ENCODE peak calls at places on chromosome 11, in five cellular contexts. C is stimulated activated CD8-positive, alpha-beta memory T cell treated with anti-CD3 and anti-CD28 coated beads, Interleukin-7, amount 100 ng/mL, for 1 hour; V is left kidney; B is heart left ventricle; J is fibroblast of lung. L is an unnamed sample.

GRCh38 chr11:118048472-118049370 is 28.2 kb upstream of the TMPRSS4 start:
- DNase-seq in B (no peak), V (no peak), C (no peak), J (no peak), L (no peak)

GRCh38 chr11:15198284-15198683 is 83.6 kb downstream of the INSC start:
- DNase-seq in V (no peak), C (no peak), J (no peak), B (peak), L (no peak)

GRCh38 chr11:35285471-35285870 is 133.9 kb downstream of the SLC1A2 start:
- DNase-seq in V (no peak), C (no peak), J (no peak), B (no peak), L (no peak)

GRCh38 chr11:72697814-72698213 is 23.6 kb upstream of the PDE2A start:
- DNase-seq in C (no peak), B (no peak), J (no peak), V (no peak), L (no peak)

GRCh38 chr11:120272303-120272702 is 32.4 kb downstream of the POU2F3 start:
- DNase-seq in B (no peak), C (no peak), J (peak), V (no peak), L (no peak)

GRCh38 chr11:65417221-65417701 is 5.3 kb upstream of the NEAT1 start:
- DNase-seq in C (no peak), B (peak), V (no peak), J (peak), L (no peak)

GRCh38 chr11:61601512-61601911 is 20.6 kb upstream of the SYT7 start:
- DNase-seq in C (no peak), B (no peak), V (no peak), J (no peak), L (no peak)

GRCh38 chr11:45809456-45810395 is 4.8 kb downstream of the SLC35C1 start:
- DNase-seq in B (no peak), C (no peak), J (no peak), V (no peak), L (no peak)

GRCh38 chr11:19683141-19683805 is 29.4 kb upstream of the NAV2 start:
- DNase-seq in B (peak), J (no peak), V (no peak), C (no peak), L (no peak)

GRCh38 chr11:46413755-46414465 is 22.3 kb upstream of the CHRM4 start:
- DNase-seq in C (no peak), V (no peak), J (no peak), B (no peak), L (no peak)

GRCh38 chr11:134517621-134518293 is 105.7 kb upstream of the B3GAT1 start:
- DNase-seq in C (no peak), B (no peak), V (no peak), J (no peak), L (no peak)

GRCh38 chr11:93652161-93652597 is 9.3 kb upstream of the CEP295 start:
- DNase-seq in J (peak), B (no peak), V (peak), C (no peak), L (no peak)

GRCh38 chr11:72738199-72739141 is 13.7 kb downstream of the ARAP1 start:
- DNase-seq in V (no peak), J (no peak), B (peak), C (no peak), L (peak)

GRCh38 chr11:75029836-75030631 is 41.3 kb downstream of the NEU3 start:
- DNase-seq in C (no peak), B (no peak), V (peak), J (no peak), L (no peak)

GRCh38 chr11:1341928-1342524 is 32.6 kb upstream of the TOLLIP start:
- DNase-seq in J (peak), V (no peak), C (no peak), B (peak), L (no peak)

GRCh38 chr11:122038543-122038942 is 77.5 kb downstream of the BLID start:
- DNase-seq in B (no peak), V (peak), C (no peak), J (peak), L (no peak)

GRCh38 chr11:92413757-92414513 is 189.3 kb downstream of the FAT3 start:
- DNase-seq in V (no peak), J (no peak), B (no peak), C (no peak), L (no peak)

GRCh38 chr11:44340656-44341055 is 30.7 kb upstream of the ALX4 start:
- DNase-seq in C (no peak), V (no peak), B (no peak), J (no peak), L (no peak)

GRCh38 chr11:117412653-117413275 is 85.1 kb downstream of the CEP164 start:
- DNase-seq in V (no peak), J (no peak), B (no peak), C (no peak), L (no peak)

GRCh38 chr11:79535606-79536005 is 94.8 kb upstream of the TENM4 start:
- DNase-seq in J (no peak), V (no peak), C (no peak), B (no peak), L (no peak)

GRCh38 chr11:105230586-105230985 is 91.0 kb upstream of the CARD18 start:
- DNase-seq in B (no peak), J (no peak), C (no peak), V (no peak), L (no peak)

GRCh38 chr11:65870706-65871681 is 1.6 kb downstream of the EFEMP2 start:
- DNase-seq in V (no peak), C (no peak), B (peak), J (no peak), L (no peak)

GRCh38 chr11:36088234-36088975 is 144.5 kb downstream of the LDLRAD3 start:
- DNase-seq in V (no peak), J (peak), C (no peak), B (no peak), L (no peak)

GRCh38 chr11:107408762-107409200 is 48.8 kb downstream of the CWF19L2 start:
- DNase-seq in C (no peak), B (no peak), V (no peak), J (no peak), L (no peak)

GRCh38 chr11:2222479-2222878 is 47.9 kb downstream of the ASCL2 start:
- DNase-seq in J (no peak), B (no peak), C (no peak), V (no peak), L (no peak)

GRCh38 chr11:57345555-57346151 is 7.5 kb downstream of the P2RX3 start:
- DNase-seq in V (peak), J (peak), C (peak), B (peak), L (no peak)

L was measured in esophagus squamous epithelium.